ENCODE peak calls at places on chromosomes 2 and 18, in five cellular contexts. P, Y, U, D and O are unnamed samples.

GRCh38 chr2:134361648-134362047 is 107.8 kb downstream of the MGAT5 start:
- DNase-seq in P (peak; percentile 25), D (no peak), Y (no peak), U (no peak), O (no peak)

GRCh38 chr2:10489842-10490555 is 41.9 kb upstream of the ODC1 start:
- DNase-seq in Y (no peak), P (no peak), U (no peak), D (no peak), O (no peak)

GRCh38 chr2:171432969-171433762 is 624 bp downstream of the METTL8 start:
- DNase-seq in Y (peak; percentile 54), U (no peak), P (peak; percentile 83), D (no peak), O (peak; percentile 57)

GRCh38 chr2:158716091-158716815 is 78.9 kb upstream of the DAPL1 start:
- DNase-seq in Y (no peak), D (no peak), U (no peak), P (peak; percentile 30), O (no peak)

GRCh38 chr2:219560037-219560892 is 11.1 kb downstream of the OBSL1 start:
- DNase-seq in P (no peak), U (no peak), D (no peak), Y (peak; percentile 69), O (no peak)

GRCh38 chr2:66580343-66580954 is 145.5 kb downstream of the MEIS1 start:
- DNase-seq in Y (no peak), P (no peak), U (no peak), D (no peak), O (no peak)

GRCh38 chr2:64609229-64609994 is 44.3 kb downstream of the SERTAD2 start:
- DNase-seq in U (no peak), P (no peak), Y (peak; percentile 94), D (no peak), O (peak; percentile 81)

GRCh38 chr2:53859354-53860159 is at the start of gene GPR75:
- DNase-seq in U (no peak), Y (no peak), D (no peak), P (no peak), O (peak; percentile 81)

GRCh38 chr2:99765919-99766318 is 276.1 kb upstream of the REV1 start:
- DNase-seq in D (no peak), P (no peak), U (no peak), Y (no peak), O (no peak)

GRCh38 chr18:79062806-79063205 is 6.4 kb upstream of the ATP9B start:
- DNase-seq in U (no peak), Y (no peak), P (peak; percentile 21), D (no peak), O (no peak)

GRCh38 chr2:74857725-74858124 is 23.8 kb downstream of the HK2 start:
- DNase-seq in P (no peak), D (no peak), Y (no peak), U (no peak), O (no peak)

GRCh38 chr2:97748397-97748796 is 35.0 kb downstream of the ZAP70 start:
- DNase-seq in P (peak; percentile 67), D (peak; percentile 57), U (no peak), Y (peak; percentile 67), O (peak; percentile 88)

GRCh38 chr2:96540136-96540535 is 3.6 kb downstream of the ARID5A start:
- DNase-seq in U (no peak), D (no peak), P (no peak), Y (no peak), O (no peak)

GRCh38 chr18:5237083-5237722 is 40.1 kb upstream of the AKAIN1 start:
- DNase-seq in Y (no peak), U (no peak), P (peak; percentile 30), D (no peak), O (no peak)

GRCh38 chr2:183950673-183951072 is 647.7 kb upstream of the ZNF804A start:
- DNase-seq in D (no peak), U (no peak), P (no peak), Y (no peak), O (no peak)

GRCh38 chr2:118856978-118857676 is 9.7 kb upstream of the EN1 start:
- DNase-seq in U (no peak), P (no peak), Y (no peak), D (no peak), O (peak; percentile 48)

GRCh38 chr2:118858485-118859156 is 11.2 kb upstream of the EN1 start:
- DNase-seq in U (no peak), D (no peak), Y (no peak), P (no peak), O (peak; percentile 59)

GRCh38 chr2:118856330-118856977 is 9.0 kb upstream of the EN1 start:
- DNase-seq in Y (no peak), D (no peak), U (no peak), P (no peak), O (no peak)

GRCh38 chr2:118859157-118859770 is 11.8 kb upstream of the EN1 start:
- DNase-seq in D (no peak), U (no peak), Y (no peak), P (no peak), O (peak; percentile 60)

GRCh38 chr2:118857677-118858484 is 10.4 kb upstream of the EN1 start:
- DNase-seq in P (no peak), U (no peak), Y (no peak), D (no peak), O (peak; percentile 56)
- TF ChIP-seq EZH2 in P (no peak), U (no peak), Y (no peak), D (peak; percentile 95), O (peak; percentile 100)

GRCh38 chr2:125512313-125512712 is 1143.6 kb upstream of the GYPC start:
- DNase-seq in P (no peak), Y (no peak), D (no peak), U (no peak), O (no peak)

DNA sequence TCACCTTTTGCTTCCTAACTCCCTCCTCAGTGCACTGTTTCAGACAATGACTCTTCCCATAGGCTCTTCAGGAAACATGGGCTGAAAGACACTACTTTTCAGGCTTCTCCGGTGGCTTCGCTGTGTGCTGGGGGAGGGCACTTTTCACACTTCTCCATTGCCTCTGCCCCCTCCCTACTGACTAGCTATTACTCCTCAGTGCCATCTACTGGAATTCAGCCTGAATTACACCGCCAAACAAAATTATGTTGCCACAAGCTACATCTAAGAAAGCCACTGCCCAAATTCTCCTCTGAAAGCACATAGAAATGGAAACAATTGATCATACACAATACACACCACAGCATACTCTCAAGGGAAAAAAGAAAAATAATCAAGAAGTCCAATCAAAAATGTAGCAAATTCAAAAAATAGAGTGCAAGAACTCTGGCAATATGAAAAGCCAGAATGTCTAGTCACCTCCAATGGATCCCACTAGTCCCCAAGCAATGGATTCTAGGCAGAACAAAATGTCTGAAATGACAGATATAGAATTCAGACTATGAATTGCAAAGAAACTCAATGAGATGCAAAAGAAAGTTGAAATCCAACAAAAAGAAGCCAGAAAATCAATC is 1139.4 kb upstream of the GYPC start:
- DNase-seq in D (peak; percentile 21), Y (peak; percentile 17), U (no peak), P (peak; percentile 10), O (peak; percentile 69)
- TF ChIP-seq CTCF in D (peak; percentile 71), Y (peak; percentile 27), U (peak; percentile 49), P (peak; percentile 53), O (peak; percentile 70)

GRCh38 chr18:52869942-52870907 is 530.2 kb downstream of the DCC start:
- DNase-seq in Y (no peak), P (no peak), U (no peak), D (peak; percentile 21), O (peak; percentile 62)
- TF ChIP-seq CREB1 in Y (no peak), P (no peak), U (no peak), D (no peak), O (no peak)

GRCh38 chr18:46070683-46071614 is 1.1 kb downstream of the PSTPIP2 start:
- DNase-seq in D (no peak), U (no peak), Y (no peak), P (no peak), O (peak; percentile 8)

GRCh38 chr18:46072959-46073358 is 899 bp upstream of the PSTPIP2 start:
- DNase-seq in D (no peak), U (no peak), Y (no peak), P (no peak), O (no peak)

GRCh38 chr18:46071615-46071893 is 506 bp downstream of the PSTPIP2 start:
- DNase-seq in U (no peak), D (no peak), Y (no peak), P (no peak), O (peak; percentile 28)

GRCh38 chr18:46073474-46074331 is 1.6 kb upstream of the PSTPIP2 start:
- DNase-seq in P (peak; percentile 62), U (no peak), Y (peak; percentile 32), D (no peak), O (peak; percentile 82)

GRCh38 chr18:46071894-46072867 is at the start of gene PSTPIP2:
- DNase-seq in Y (peak; percentile 58), U (no peak), D (no peak), P (no peak), O (peak; percentile 72)
- TF ChIP-seq EZH2 in Y (no peak), U (no peak), D (peak; percentile 66), P (no peak), O (peak; percentile 9)

GRCh38 chr2:46460991-46461715 is 18.2 kb upstream of the TMEM247 start:
- DNase-seq in P (peak; percentile 70), Y (peak; percentile 81), D (peak; percentile 31), U (peak; percentile 39), O (peak; percentile 78)
- TF ChIP-seq CTCF in P (peak; percentile 98), Y (peak; percentile 94), D (peak; percentile 97), U (peak; percentile 99), O (peak; percentile 99)

DNA sequence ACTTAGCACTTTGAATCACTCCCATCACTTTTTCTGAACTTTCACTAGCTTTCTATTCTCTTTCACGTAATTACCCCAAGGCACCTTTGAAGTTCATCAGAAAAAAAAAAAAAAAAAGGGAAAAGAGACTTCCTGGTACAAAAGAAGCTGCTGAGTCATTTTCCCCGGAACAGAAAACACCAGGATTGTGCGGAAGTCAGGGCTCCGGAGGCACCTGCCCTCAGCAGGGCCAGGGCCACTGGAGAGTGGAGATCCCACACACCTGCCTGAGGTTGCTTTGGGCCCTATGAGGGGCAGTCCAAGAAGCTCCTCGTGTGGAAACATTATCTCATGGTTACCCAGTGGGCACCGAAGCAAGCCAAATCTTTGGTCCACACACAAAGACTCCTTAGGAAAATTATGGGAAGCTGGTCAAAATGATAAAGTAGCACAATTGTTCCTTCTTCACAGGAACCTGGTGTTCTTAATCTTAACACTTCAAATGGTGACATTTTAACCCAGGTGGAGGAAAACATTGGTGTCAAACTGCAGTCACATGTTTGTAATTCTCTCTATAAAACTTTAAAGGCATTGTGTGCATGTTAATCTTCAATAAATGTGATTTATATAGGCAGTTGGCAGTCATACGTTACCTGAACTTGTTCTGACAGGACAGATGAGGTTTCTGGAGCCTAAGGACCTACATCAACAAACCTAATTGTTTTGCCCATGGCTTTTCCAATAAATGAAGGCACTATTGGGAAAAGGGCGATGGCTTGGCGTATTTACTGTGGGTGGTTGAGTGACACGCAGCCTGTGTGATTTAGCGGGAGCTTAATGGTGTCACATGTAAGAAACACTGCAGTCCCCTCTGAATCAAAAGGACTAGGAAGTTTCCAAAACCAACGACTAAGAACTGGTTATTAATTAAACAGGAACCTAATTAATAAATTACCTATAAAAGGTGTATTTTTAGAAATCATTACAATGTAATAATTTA is 23.4 kb upstream of the FAM110C start:
- DNase-seq in Y (peak; percentile 21), P (peak; percentile 16), D (no peak), U (no peak), O (peak; percentile 28)
- TF ChIP-seq CREB1 in Y (no peak), P (no peak), D (no peak), U (no peak), O (no peak)